ENCODE peak calls at places on chromosome 1, in eight cellular contexts. L is CD8-positive, alpha-beta T cell; U is transverse colon; K is adipocyte; V is GM23248; W is SJSA1; G is right cardiac atrium; S is NT2/D1. X is an unnamed sample.

GRCh38 chr1:33970148-33970825 is 106.4 kb downstream of the HMGB4 start:
- DNase-seq in U (no peak), W (no peak), S (peak; percentile 72), K (no peak), L (no peak), V (no peak), G (no peak), X (no peak)

GRCh38 chr1:109763646-109764415 is at the start of gene EPS8L3:
- DNase-seq in V (no peak), K (no peak), S (no peak), L (no peak), G (no peak), W (no peak), U (peak; percentile 94), X (peak; percentile 94)

GRCh38 chr1:226862900-226863299 is 7.5 kb upstream of the PSEN2 start:
- DNase-seq in U (no peak), S (no peak), W (no peak), L (no peak), G (no peak), K (peak; percentile 51), V (peak; percentile 68), X (no peak)

GRCh38 chr1:12196641-12197482 is 30.1 kb downstream of the TNFRSF1B start:
- DNase-seq in L (no peak), G (peak; percentile 79), W (no peak), V (no peak), S (no peak), U (peak; percentile 47), K (no peak), X (no peak)

GRCh38 chr1:236692722-236693121 is 6.4 kb downstream of the ACTN2 start:
- DNase-seq in S (no peak), U (no peak), V (no peak), G (no peak), K (no peak), W (no peak), L (no peak), X (no peak)

GRCh38 chr1:11671544-11672286 is 7.7 kb downstream of the FBXO6 start:
- DNase-seq in K (no peak), V (no peak), L (no peak), G (no peak), U (no peak), W (no peak), S (no peak), X (peak; percentile 73)

GRCh38 chr1:54866801-54867716 is 19.9 kb downstream of the DHCR24 start:
- DNase-seq in L (no peak), U (peak; percentile 33), W (no peak), G (no peak), K (no peak), S (no peak), V (peak; percentile 19), X (no peak)

GRCh38 chr1:66168919-66169725 is 364.8 kb upstream of the SGIP1 start:
- DNase-seq in S (no peak), W (no peak), K (peak; percentile 15), L (no peak), V (no peak), U (no peak), G (no peak), X (no peak)

GRCh38 chr1:119080586-119080985 is 59.9 kb downstream of the WARS2 start:
- DNase-seq in S (peak; percentile 71), G (no peak), U (no peak), V (peak; percentile 92), K (peak; percentile 83), L (no peak), W (peak; percentile 96), X (no peak)

GRCh38 chr1:229420765-229421164 is 13.1 kb downstream of the ACTA1 start:
- DNase-seq in S (no peak), V (no peak), U (no peak), L (no peak), K (no peak), W (no peak), G (no peak), X (no peak)

GRCh38 chr1:234565132-234565531 is 44.8 kb downstream of the IRF2BP2 start:
- DNase-seq in K (no peak), G (no peak), S (no peak), U (no peak), L (no peak), W (no peak), V (peak; percentile 14), X (no peak)

GRCh38 chr1:29672955-29673507 is 436.7 kb downstream of the PTPRU start:
- DNase-seq in S (no peak), W (no peak), K (no peak), V (no peak), U (no peak), L (no peak), G (no peak), X (peak; percentile 24)

GRCh38 chr1:99456536-99456935 is 189.4 kb upstream of the PALMD start:
- DNase-seq in V (no peak), U (no peak), W (peak; percentile 4), S (no peak), K (no peak), L (no peak), G (no peak), X (no peak)

GRCh38 chr1:85579619-85580018 is 942 bp upstream of the CCN1 start:
- DNase-seq in W (peak; percentile 86), V (peak; percentile 78), G (peak; percentile 57), S (no peak), U (no peak), L (no peak), K (peak; percentile 56), X (no peak)

GRCh38 chr1:156658945-156659574 is 17.1 kb downstream of the BCAN start:
- DNase-seq in V (no peak), W (no peak), U (no peak), G (peak; percentile 43), S (no peak), L (no peak), K (no peak), X (no peak)

GRCh38 chr1:156659672-156659993 is 17.6 kb downstream of the NES start:
- DNase-seq in V (no peak), U (no peak), G (no peak), S (no peak), L (no peak), W (no peak), K (no peak), X (no peak)

GRCh38 chr1:156659994-156660751 is 17.0 kb downstream of the NES start:
- DNase-seq in K (peak; percentile 99), W (peak; percentile 97), U (peak; percentile 94), G (peak; percentile 99), V (peak; percentile 99), L (peak; percentile 87), S (peak; percentile 99), X (peak; percentile 85)

GRCh38 chr1:156661932-156662587 is 15.1 kb downstream of the NES start:
- DNase-seq in K (no peak), W (peak; percentile 69), U (no peak), L (no peak), G (peak; percentile 63), S (no peak), V (peak; percentile 66), X (no peak)

DNA sequence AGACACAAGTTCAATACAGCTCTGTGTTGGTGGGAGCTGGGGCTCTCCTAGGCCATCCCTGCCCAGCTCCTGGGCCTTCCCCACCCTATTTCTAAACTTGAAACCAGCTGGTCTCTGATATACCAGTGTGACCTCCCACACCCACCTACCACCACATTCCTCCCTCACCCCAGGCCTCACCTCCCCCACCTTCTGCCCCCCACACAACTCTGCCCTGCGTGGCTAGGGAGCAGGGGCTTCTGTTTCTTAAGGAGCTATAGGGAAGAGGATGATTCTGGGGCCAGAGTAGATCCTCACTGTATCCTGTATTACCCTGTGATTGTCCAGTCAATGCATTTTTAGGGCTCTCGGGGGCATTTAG is 16.5 kb downstream of the NES start:
- DNase-seq in V (no peak), K (no peak), S (no peak), L (no peak), W (no peak), U (no peak), G (peak; percentile 26), X (no peak)
- H3K4me1 ChIP-seq in V (peaks cover 53% of the 10 kb centered on the region), K (peaks cover 51% of the 10 kb centered on the region), S (peaks cover 70% of the 10 kb centered on the region), L (peaks cover 44% of the 10 kb centered on the region), W (peaks cover 75% of the 10 kb centered on the region), U (peaks cover 84% of the 10 kb centered on the region), G (peaks cover 45% of the 10 kb centered on the region), X (peaks cover 28% of the 10 kb centered on the region)

GRCh38 chr1:223714421-223714724 is 2.0 kb downstream of the CAPN2 start:
- DNase-seq in L (no peak), S (no peak), U (peak; percentile 2), G (no peak), K (no peak), V (no peak), W (no peak), X (no peak)

GRCh38 chr1:223713546-223714420 is 1.4 kb downstream of the CAPN2 start:
- DNase-seq in W (no peak), G (no peak), V (peak; percentile 37), U (peak; percentile 52), K (peak; percentile 37), S (no peak), L (peak; percentile 20), X (peak; percentile 58)

GRCh38 chr1:223712184-223712855 is at the start of gene CAPN2:
- DNase-seq in L (peak; percentile 58), G (peak; percentile 94), K (peak; percentile 97), U (peak; percentile 87), V (peak; percentile 98), W (peak; percentile 71), S (peak; percentile 75), X (peak; percentile 91)

GRCh38 chr1:223711838-223712183 is 528 bp upstream of the CAPN2 start:
- DNase-seq in U (no peak), W (no peak), S (no peak), G (no peak), K (no peak), L (no peak), V (no peak), X (no peak)

DNA sequence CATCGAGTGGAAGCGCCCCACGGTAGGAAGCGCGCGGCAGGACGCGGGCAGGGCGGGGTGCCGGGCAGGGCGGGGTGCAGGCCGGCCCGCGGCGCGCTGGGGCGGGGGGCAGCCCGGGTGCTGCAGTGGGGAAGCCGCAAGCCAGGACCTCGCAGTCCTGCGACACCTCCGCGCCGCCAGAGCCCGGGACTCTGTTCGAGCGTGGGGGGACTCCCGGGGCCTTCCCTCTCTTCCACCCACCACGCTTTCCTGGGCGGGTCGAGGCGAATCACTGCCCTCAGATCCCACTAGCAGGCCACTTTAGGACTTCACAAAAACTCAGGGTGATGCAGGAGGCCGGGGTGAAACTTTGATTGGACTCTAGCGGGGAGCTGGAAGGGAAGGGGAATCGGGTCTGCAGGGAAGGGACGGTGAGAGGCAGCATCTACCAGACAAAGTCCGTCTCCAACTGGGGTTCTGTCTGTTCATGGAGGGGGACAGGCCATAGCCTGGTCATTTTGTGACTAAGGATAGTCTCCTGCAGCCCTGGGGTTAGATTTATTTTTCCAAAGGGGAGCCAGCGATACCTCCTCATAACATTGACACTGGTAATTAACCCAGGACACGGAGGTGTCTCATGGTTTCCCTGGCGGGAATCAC is 636 bp downstream of the CAPN2 start:
- DNase-seq in L (peak; percentile 44), G (peak; percentile 80), U (peak; percentile 57), K (peak; percentile 59), V (peak; percentile 58), S (no peak), W (peak; percentile 48), X (peak; percentile 78)
- H3K4me1 ChIP-seq in L (peaks cover 64% of the 10 kb centered on the region), G (peaks cover 22% of the 10 kb centered on the region), U (peaks cover 70% of the 10 kb centered on the region), K (peaks cover 66% of the 10 kb centered on the region), V (peaks cover 51% of the 10 kb centered on the region), S (peaks cover 17% of the 10 kb centered on the region), W (peaks cover 70% of the 10 kb centered on the region), X (peaks cover 19% of the 10 kb centered on the region)

GRCh38 chr1:50148142-50148923 is 39.6 kb downstream of the ELAVL4 start:
- DNase-seq in G (no peak), W (no peak), K (no peak), U (no peak), V (no peak), S (no peak), L (no peak), X (no peak)
- H3K4me1 ChIP-seq in G (no peaks in the 10 kb centered on the region), W (peaks cover 4% of the 10 kb centered on the region), K (no peaks in the 10 kb centered on the region), U (no peaks in the 10 kb centered on the region), V (no peaks in the 10 kb centered on the region), S (no peaks in the 10 kb centered on the region), L (no peaks in the 10 kb centered on the region), X (no peaks in the 10 kb centered on the region)

GRCh38 chr1:154178856-154179811 is 12.8 kb downstream of the TPM3 start:
- DNase-seq in G (no peak), V (no peak), S (no peak), U (peak; percentile 49), W (no peak), L (no peak), K (no peak), X (peak; percentile 58)
- H3K4me1 ChIP-seq in G (peaks cover 19% of the 10 kb centered on the region), V (peaks cover 64% of the 10 kb centered on the region), S (peaks cover 4% of the 10 kb centered on the region), U (peaks cover 76% of the 10 kb centered on the region), W (peaks cover 15% of the 10 kb centered on the region), L (peaks cover 72% of the 10 kb centered on the region), K (peaks cover 56% of the 10 kb centered on the region), X (peaks cover 64% of the 10 kb centered on the region)